ENCODE peak calls at places on chromosomes 16 and 17, in five cellular contexts. One of them, this sample, is unnamed. For H3K4me1, the result is how much of the 10 kb centered on the place peaks cover.

GRCh38 chr16:84119368-84119767 is 2.6 kb upstream of the MBTPS1 start:
- DNase-seq in H1: no peak
- DNase-seq in trophoblast cell: no peak
- DNase-seq in neuronal stem cell: no peak
- DNase-seq in mesenchymal stem cell: no peak
- DNase-seq in this sample: no peak

GRCh38 chr16:17245727-17246576 is 224.8 kb downstream of the XYLT1 start:
- DNase-seq in neuronal stem cell: no peak
- DNase-seq in mesenchymal stem cell: no peak
- DNase-seq in H1: no peak
- DNase-seq in trophoblast cell: no peak
- DNase-seq in this sample: no peak

GRCh38 chr17:66540131-66540781 is 237.8 kb downstream of the PRKCA start:
- DNase-seq in neuronal stem cell: peak
- DNase-seq in mesenchymal stem cell: peak
- DNase-seq in H1: peak
- DNase-seq in trophoblast cell: no peak
- DNase-seq in this sample: peak

GRCh38 chr17:8623591-8623990 is 6.9 kb downstream of the MYH10 start:
- DNase-seq in trophoblast cell: no peak
- DNase-seq in mesenchymal stem cell: no peak
- DNase-seq in H1: no peak
- DNase-seq in neuronal stem cell: no peak
- DNase-seq in this sample: no peak

GRCh38 chr16:87918314-87918713 is 18.0 kb downstream of the CA5A start:
- DNase-seq in neuronal stem cell: no peak
- DNase-seq in mesenchymal stem cell: no peak
- DNase-seq in H1: no peak
- DNase-seq in trophoblast cell: no peak
- DNase-seq in this sample: no peak

GRCh38 chr17:68204736-68205135 is 43.1 kb upstream of the AMZ2 start:
- DNase-seq in H1: no peak
- DNase-seq in mesenchymal stem cell: no peak
- DNase-seq in trophoblast cell: no peak
- DNase-seq in neuronal stem cell: no peak
- DNase-seq in this sample: no peak

GRCh38 chr17:43578699-43579569 is 32.8 kb upstream of the ETV4 start:
- DNase-seq in mesenchymal stem cell: peak
- DNase-seq in H1: no peak
- DNase-seq in trophoblast cell: peak
- DNase-seq in neuronal stem cell: no peak
- DNase-seq in this sample: peak

GRCh38 chr17:9839433-9839832 is 13.7 kb downstream of the GLP2R start:
- DNase-seq in mesenchymal stem cell: no peak
- DNase-seq in neuronal stem cell: no peak
- DNase-seq in H1: no peak
- DNase-seq in trophoblast cell: no peak
- DNase-seq in this sample: peak

GRCh38 chr17:10428781-10429180 is 7.0 kb upstream of the MYH8 start:
- DNase-seq in trophoblast cell: no peak
- DNase-seq in mesenchymal stem cell: no peak
- DNase-seq in neuronal stem cell: no peak
- DNase-seq in H1: no peak
- DNase-seq in this sample: no peak

GRCh38 chr17:8322078-8322477 is 12.0 kb downstream of the ARHGEF15 start:
- DNase-seq in mesenchymal stem cell: no peak
- DNase-seq in trophoblast cell: no peak
- DNase-seq in neuronal stem cell: no peak
- DNase-seq in H1: no peak
- DNase-seq in this sample: no peak

GRCh38 chr17:47212458-47212857 is 3.3 kb downstream of the MYL4 start:
- DNase-seq in neuronal stem cell: no peak
- DNase-seq in mesenchymal stem cell: no peak
- DNase-seq in trophoblast cell: no peak
- DNase-seq in H1: no peak
- DNase-seq in this sample: no peak

GRCh38 chr17:82247175-82247823 is 18.5 kb downstream of the SLC16A3 start:
- DNase-seq in neuronal stem cell: no peak
- DNase-seq in trophoblast cell: no peak
- DNase-seq in H1: no peak
- DNase-seq in mesenchymal stem cell: no peak
- DNase-seq in this sample: no peak

GRCh38 chr17:79844869-79845600 is 5.8 kb upstream of the CBX4 start:
- DNase-seq in mesenchymal stem cell: peak
- DNase-seq in trophoblast cell: no peak
- DNase-seq in H1: peak
- DNase-seq in neuronal stem cell: no peak
- DNase-seq in this sample: peak

GRCh38 chr17:38329808-38330730 is 13.7 kb downstream of the GPR179 start:
- DNase-seq in trophoblast cell: no peak
- DNase-seq in mesenchymal stem cell: no peak
- DNase-seq in neuronal stem cell: no peak
- DNase-seq in H1: no peak
- DNase-seq in this sample: peak

GRCh38 chr17:31787857-31788570 is 71.0 kb downstream of the COPRS start:
- DNase-seq in trophoblast cell: no peak
- DNase-seq in mesenchymal stem cell: peak
- DNase-seq in neuronal stem cell: no peak
- DNase-seq in H1: no peak
- DNase-seq in this sample: no peak

GRCh38 chr16:47600376-47600775 is 139.2 kb downstream of the PHKB start:
- DNase-seq in neuronal stem cell: no peak
- DNase-seq in H1: no peak
- DNase-seq in mesenchymal stem cell: no peak
- DNase-seq in trophoblast cell: no peak
- DNase-seq in this sample: no peak

GRCh38 chr16:68246671-68247070 is 1.5 kb downstream of the PLA2G15 start:
- DNase-seq in trophoblast cell: no peak
- DNase-seq in H1: no peak
- DNase-seq in mesenchymal stem cell: no peak
- DNase-seq in neuronal stem cell: no peak
- DNase-seq in this sample: no peak

DNA sequence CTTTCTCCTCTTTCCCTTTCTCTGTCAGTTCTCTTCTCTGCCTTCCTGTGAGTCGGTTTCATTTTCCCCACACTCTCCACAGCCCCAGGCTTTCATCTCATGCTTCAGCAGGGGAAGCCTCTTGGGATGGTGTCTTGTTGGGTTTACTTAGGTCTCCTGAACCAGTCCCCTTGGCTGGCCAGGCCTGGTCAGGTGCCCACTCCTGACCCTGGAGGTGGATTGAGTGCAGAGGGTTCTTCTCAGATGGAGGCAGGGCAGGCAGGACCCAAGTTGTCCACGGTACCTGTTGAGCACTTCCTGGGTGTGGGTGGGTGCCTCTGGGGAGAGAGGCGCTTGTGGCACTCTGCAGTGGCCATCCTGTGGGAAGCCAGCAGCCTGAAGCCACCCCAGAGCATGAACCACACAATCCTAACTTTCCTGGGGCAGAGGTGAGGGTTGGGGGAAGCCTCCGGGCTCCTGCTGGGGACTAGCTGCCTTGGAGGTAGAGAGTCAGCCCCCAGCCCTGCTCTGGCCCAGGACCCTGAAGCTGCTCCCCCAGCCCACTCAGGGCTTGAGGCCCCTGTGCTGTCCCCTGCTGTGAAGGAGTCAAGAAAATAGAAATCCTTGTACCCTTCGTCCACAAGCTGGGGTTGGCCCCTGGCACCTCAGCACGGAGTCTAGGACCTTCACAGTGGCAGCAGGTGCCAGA is 2.0 kb upstream of the RAP1GAP2 start:
- DNase-seq in neuronal stem cell: no peak
- DNase-seq in H1: no peak
- DNase-seq in trophoblast cell: no peak
- DNase-seq in mesenchymal stem cell: no peak
- DNase-seq in this sample: no peak
- H3K4me1 ChIP-seq in neuronal stem cell: under half
- H3K4me1 ChIP-seq in H1: under half
- H3K4me1 ChIP-seq in trophoblast cell: under half
- H3K4me1 ChIP-seq in mesenchymal stem cell: under half
- H3K4me1 ChIP-seq in this sample: under half

DNA sequence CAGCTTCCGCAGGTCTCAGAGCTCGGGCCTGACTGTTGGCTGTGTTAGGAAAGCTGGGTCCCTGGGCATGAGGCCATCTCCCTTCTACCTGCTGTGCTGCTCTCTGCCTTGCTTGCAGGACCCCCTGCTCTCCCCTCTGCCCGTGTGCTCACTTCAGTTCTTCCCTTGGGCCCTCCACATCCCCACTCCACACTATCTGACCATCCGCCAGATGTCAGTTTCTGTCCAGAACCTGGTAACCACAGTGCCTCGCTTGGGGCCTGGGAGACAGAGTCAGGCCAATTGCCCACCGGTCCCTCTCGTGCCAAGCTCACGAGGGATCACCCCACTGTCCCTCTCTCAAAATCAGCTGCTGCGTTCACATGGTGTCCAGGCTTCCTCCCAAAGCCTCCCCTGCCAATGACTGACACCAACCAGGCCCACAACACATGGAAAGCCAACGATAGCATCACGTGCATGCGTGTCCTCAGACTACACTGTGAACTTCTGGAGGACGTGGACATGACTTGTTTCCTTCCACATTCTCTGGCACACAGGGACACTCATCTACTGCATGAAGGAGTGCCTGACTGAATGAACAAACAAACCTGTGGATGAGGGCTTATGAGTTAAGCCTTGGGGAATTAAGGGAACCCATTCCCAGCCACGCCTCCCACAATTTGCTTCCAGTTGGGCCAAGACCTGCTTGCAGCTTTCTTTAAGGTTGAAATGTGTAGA is 72.4 kb upstream of the ZNF423 start:
- DNase-seq in trophoblast cell: no peak
- DNase-seq in neuronal stem cell: no peak
- DNase-seq in H1: no peak
- DNase-seq in mesenchymal stem cell: no peak
- DNase-seq in this sample: no peak
- H2BK12ac ChIP-seq in trophoblast cell: no peak
- H2BK12ac ChIP-seq in neuronal stem cell: no peak
- H2BK12ac ChIP-seq in H1: no peak
- H2BK12ac ChIP-seq in mesenchymal stem cell: no peak
- H2BK12ac ChIP-seq in this sample: no peak

GRCh38 chr17:62653002-62653830 is 25.7 kb downstream of the MRC2 start:
- DNase-seq in mesenchymal stem cell: peak
- DNase-seq in neuronal stem cell: peak
- DNase-seq in trophoblast cell: peak
- DNase-seq in H1: peak
- DNase-seq in this sample: peak

GRCh38 chr17:62656446-62656845 is 29.0 kb downstream of the MRC2 start:
- DNase-seq in neuronal stem cell: no peak
- DNase-seq in H1: no peak
- DNase-seq in mesenchymal stem cell: no peak
- DNase-seq in trophoblast cell: no peak
- DNase-seq in this sample: no peak

GRCh38 chr17:62652251-62653001 is 25.0 kb downstream of the MRC2 start:
- DNase-seq in neuronal stem cell: peak
- DNase-seq in H1: peak
- DNase-seq in mesenchymal stem cell: peak
- DNase-seq in trophoblast cell: no peak
- DNase-seq in this sample: no peak

GRCh38 chr17:62657664-62658063 is 30.2 kb downstream of the MRC2 start:
- DNase-seq in H1: no peak
- DNase-seq in trophoblast cell: no peak
- DNase-seq in neuronal stem cell: no peak
- DNase-seq in mesenchymal stem cell: no peak
- DNase-seq in this sample: no peak

DNA sequence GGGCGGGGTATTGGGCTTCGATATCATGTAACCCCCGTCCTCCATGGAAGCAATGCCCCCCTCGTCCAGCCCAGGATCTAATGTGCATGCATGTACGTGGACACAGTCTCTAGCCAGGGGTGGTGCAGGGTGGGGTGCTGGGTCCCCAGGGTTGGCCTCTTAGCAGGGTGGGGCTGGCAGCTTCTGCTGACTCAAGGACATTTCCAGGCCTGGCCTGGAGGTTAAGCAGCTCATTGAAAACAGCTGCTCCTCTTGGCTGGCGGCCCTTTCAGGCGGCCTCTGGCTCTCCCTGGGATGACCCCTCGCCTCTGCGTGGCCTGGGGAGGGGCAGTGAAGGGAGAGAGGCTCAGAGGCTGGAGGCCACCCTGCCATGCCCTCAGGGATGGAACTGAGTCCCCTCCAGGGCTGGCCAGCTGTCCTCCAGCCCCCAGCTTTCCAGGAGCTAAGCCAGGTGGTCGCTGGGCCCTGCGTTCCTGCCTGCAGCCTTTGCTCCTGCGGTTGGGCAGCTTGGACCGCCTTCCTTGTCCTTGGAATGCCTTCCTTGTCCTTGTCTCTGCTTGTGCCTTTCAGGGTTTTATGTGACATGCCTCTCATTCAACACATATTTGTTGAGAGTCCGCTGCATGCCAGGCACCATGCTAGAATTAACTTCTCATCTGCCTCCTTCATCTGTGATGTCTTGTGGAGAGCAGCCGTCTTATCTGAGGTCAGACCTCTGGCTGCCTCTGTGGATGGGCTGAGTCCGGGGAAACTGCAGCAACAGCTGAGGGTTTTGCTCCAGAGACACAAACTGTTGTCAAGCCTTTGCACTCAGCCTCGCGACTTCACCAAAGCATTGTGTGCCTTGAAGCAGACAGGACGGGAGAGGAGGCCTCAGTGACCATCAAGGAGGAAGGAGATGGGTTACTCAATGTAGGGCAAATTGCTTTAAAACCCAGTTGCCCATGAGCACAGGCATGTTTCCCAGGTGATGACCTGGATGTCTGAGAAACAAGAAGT is 26.7 kb downstream of the MRC2 start:
- DNase-seq in trophoblast cell: peak
- DNase-seq in H1: no peak
- DNase-seq in mesenchymal stem cell: peak
- DNase-seq in neuronal stem cell: peak
- DNase-seq in this sample: no peak
- H3K9ac ChIP-seq in trophoblast cell: no peak
- H3K9ac ChIP-seq in H1: no peak
- H3K9ac ChIP-seq in mesenchymal stem cell: peak
- H3K9ac ChIP-seq in neuronal stem cell: peak
- H3K9ac ChIP-seq in this sample: no peak

DNA sequence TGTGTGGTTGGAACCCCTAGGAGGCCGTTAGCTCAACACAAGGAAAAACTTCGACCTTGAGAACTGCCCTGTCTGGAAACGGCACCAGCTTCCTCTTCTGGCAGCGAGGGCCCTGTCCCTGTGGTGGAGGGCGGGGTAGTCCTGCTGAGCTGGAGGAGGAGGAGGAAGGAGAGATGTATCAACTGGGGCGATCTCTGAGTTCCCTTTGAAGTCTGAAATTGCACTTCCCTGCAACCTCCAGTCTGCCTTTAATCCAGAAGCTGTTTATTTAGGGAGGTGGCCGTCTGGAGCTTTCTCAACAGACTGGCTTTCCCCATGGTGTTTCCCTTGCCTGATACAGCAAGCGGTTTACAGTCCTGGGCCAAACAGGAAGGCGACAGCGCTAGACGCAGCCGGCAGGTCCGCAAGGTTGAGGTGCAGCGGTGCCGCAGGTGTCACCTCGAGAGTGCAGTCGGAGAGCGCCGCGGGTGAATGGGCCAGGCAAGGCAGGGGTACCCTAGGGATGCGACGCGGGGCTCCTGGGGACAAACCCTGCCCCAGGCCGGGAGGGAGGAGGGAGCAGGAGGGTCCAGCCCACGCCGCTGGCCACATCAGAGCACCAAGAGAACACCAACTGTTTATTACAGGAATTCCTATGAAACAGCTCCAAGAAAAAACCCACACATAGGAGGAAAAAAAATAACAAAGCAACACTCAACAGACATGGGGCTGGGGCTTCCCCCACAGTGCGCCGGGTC is 11.3 kb upstream of the MRPS23 start:
- DNase-seq in neuronal stem cell: no peak
- DNase-seq in mesenchymal stem cell: peak
- DNase-seq in H1: peak
- DNase-seq in trophoblast cell: no peak
- DNase-seq in this sample: peak
- H3K4me1 ChIP-seq in neuronal stem cell: under half
- H3K4me1 ChIP-seq in mesenchymal stem cell: under half
- H3K4me1 ChIP-seq in H1: under half
- H3K4me1 ChIP-seq in trophoblast cell: under half
- H3K4me1 ChIP-seq in this sample: under half

This sample was measured in H9.